ENCODE peak calls at places on chromosomes 13 and 19, in four cellular contexts. H, Y, J and M are unnamed samples.

GRCh38 chr13:84927442-84928169 is 871.6 kb downstream of the SLITRK6 start:
- DNase-seq in H (no peak), Y (no peak), J (no peak), M (no peak)

GRCh38 chr19:38375748-38376147 is 1.4 kb downstream of the PSMD8 start:
- DNase-seq in H (no peak), Y (no peak), J (no peak), M (no peak)

GRCh38 chr19:52190679-52191293 is 934 bp downstream of the PPP2R1A start:
- DNase-seq in H (peak), Y (peak), J (no peak), M (peak)

GRCh38 chr19:43432866-43433673 is 18.4 kb downstream of the TEX101 start:
- DNase-seq in H (peak), Y (peak), J (peak), M (peak)

GRCh38 chr19:48471836-48472235 is 2.7 kb downstream of the CYTH2 start:
- DNase-seq in H (no peak), Y (no peak), J (no peak), M (no peak)

GRCh38 chr19:4260605-4261191 is 13.8 kb downstream of the YJU2 start:
- DNase-seq in H (no peak), Y (no peak), J (no peak), M (no peak)

GRCh38 chr19:2761876-2762782 is 20.9 kb downstream of the SGTA start:
- DNase-seq in H (no peak), Y (no peak), J (no peak), M (no peak)

GRCh38 chr13:106468207-106468606 is 67.3 kb downstream of the EFNB2 start:
- DNase-seq in H (no peak), Y (no peak), J (no peak), M (no peak)

GRCh38 chr19:16569609-16570320 is 2.5 kb downstream of the SLC35E1 start:
- DNase-seq in H (no peak), Y (no peak), J (no peak), M (no peak)

GRCh38 chr13:45243072-45243471 is 42.2 kb upstream of the KCTD4 start:
- DNase-seq in H (no peak), Y (peak), J (no peak), M (no peak)

GRCh38 chr13:23598371-23598770 is 28.2 kb downstream of the TNFRSF19 start:
- DNase-seq in H (no peak), Y (no peak), J (no peak), M (no peak)

GRCh38 chr19:10501971-10502523 is 1.1 kb downstream of the KEAP1 start:
- DNase-seq in H (peak), Y (peak), J (peak), M (peak)

GRCh38 chr13:50149143-50149703 is 134.0 kb downstream of the KCNRG start:
- DNase-seq in H (no peak), Y (no peak), J (no peak), M (no peak)

GRCh38 chr13:99777873-99778272 is 193.7 kb downstream of the ZIC5 start:
- DNase-seq in H (no peak), Y (no peak), J (no peak), M (no peak)

GRCh38 chr13:112881656-112882554 is 87.1 kb upstream of the MCF2L start:
- DNase-seq in H (no peak), Y (no peak), J (no peak), M (no peak)

GRCh38 chr19:3573162-3573857 is 566 bp downstream of the HMG20B start:
- DNase-seq in H (no peak), Y (peak), J (no peak), M (no peak)

GRCh38 chr19:17294051-17294891 is 9.0 kb downstream of the ABHD8 start:
- DNase-seq in H (peak), Y (peak), J (no peak), M (peak)

GRCh38 chr19:51346742-51347141 is 4.8 kb upstream of the VSIG10L start:
- DNase-seq in H (no peak), Y (no peak), J (no peak), M (no peak)

DNA sequence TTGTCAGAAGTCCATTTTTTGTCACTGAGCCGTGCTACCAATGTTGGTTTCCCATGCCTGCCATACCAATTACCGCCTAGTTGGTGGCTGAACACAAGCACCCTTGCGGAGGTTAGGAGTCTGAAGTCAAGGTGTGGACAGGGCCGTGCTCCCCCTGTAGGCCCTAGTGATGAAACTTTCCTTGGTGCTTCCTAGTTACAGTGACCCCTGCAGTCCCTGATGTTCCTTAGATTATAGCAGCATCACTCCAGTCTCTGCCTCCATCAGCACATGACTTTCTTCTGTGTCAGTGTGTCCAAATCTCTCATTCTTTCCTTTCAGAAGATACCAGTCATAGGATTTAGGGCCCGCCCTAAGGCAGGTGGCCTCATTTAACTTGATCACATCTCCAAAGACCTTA is 99.0 kb downstream of the MYO16 start:
- DNase-seq in H (no peak), Y (peak), J (no peak), M (no peak)
- TF ChIP-seq CTCF in H (peak), Y (peak), J (no peak), M (no peak)

GRCh38 chr13:91078093-91078679 is 269.3 kb upstream of the MIR17HG start:
- DNase-seq in H (no peak), Y (peak), J (no peak), M (no peak)
- TF ChIP-seq CTCF in H (peak), Y (peak), J (peak), M (no peak)

GRCh38 chr19:55111238-55111831 is 6.1 kb downstream of the PPP1R12C start:
- DNase-seq in H (no peak), Y (no peak), J (no peak), M (no peak)

GRCh38 chr19:55114566-55115145 is 2.8 kb downstream of the PPP1R12C start:
- DNase-seq in H (no peak), Y (no peak), J (no peak), M (no peak)

GRCh38 chr19:55112246-55112780 is 5.1 kb downstream of the PPP1R12C start:
- DNase-seq in H (no peak), Y (no peak), J (no peak), M (no peak)

GRCh38 chr19:55113570-55114039 is 3.8 kb downstream of the PPP1R12C start:
- DNase-seq in H (peak), Y (peak), J (no peak), M (no peak)

DNA sequence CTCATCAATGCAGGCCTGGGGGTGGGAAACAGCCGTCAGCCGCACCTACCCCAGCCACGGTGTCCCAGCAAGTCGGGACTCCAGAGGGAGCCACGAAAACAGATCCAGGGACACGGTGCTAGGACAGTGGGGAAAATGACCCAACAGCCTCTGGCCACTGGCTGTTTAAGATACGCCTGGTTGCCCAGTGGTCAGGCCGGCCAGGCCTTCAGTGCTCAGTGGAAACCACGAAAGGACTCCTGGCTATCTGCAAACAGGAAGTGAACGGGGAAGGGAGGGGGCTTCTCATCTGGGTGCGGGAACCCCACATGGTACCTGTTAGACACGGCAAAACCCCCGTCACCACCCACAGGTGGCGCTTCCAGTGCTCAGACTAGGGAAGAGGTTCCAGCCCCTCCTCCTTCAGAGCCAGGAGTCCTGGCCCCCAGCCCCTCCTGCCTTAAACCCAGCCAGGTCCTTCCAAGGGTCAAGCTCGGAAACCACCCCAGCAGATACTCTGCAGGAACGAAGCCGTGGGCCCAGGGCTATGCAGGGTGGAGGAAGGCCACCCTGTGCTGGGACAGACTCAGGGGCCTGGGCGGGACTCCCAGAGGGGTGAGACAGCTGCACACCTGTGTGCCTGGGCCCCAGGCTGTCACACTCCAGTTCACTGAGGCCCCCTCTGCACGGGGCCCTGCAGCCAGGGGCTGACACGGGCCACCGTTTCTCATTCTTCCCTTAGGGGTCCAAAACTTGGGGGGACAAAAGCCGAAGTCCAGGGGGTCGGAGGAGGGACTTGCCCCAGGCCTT is 4.5 kb downstream of the PPP1R12C start:
- DNase-seq in H (no peak), Y (no peak), J (no peak), M (no peak)
- TF ChIP-seq CTCF in H (no peak), Y (peak), J (no peak), M (no peak)

GRCh38 chr13:63446329-63446728 is 2030.7 kb upstream of the PCDH20 start:
- DNase-seq in H (no peak), Y (no peak), J (no peak), M (no peak)
- TF ChIP-seq CTCF in H (no peak), Y (no peak), J (no peak), M (no peak)

DNA sequence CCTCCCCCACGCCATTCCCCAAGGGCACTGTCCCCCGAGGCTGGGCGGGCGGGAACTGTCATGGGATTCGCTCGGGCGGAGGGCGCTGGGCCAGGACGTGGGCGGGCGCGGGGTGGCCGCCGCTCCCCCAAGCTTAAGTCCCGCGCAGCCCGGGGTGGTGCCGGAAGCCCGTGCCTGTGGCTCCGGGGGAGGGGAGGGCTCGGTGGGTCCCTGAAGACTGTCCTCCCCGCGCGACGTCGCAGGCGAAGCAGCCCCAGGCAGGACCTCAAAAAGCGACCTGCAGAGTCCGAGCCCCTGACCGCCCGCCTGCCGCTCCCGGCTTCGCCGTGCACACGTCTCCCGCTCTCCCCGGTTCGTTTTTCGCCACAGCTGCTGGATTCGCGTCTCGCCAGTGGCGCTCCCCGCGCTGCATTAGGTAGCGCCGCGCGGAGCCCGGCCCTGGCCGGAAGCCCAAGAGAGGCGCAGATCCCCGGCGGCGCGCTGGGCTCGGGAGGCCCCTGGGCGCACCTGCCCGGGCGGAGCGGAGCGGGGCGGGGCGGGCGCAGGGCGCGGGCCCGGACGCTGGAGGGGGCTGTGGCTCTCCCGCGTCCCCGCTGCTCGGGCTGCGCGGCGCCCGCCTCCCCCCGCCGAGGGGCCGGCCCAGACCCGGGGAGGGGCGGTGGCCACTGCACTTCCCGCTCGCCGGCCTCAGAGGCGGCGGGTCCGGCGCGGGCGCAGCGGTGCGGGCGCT is at the start of gene FARP1:
- DNase-seq in H (peak), Y (peak), J (peak), M (peak)
- TF ChIP-seq CTCF in H (peak), Y (no peak), J (peak), M (no peak)

GRCh38 chr13:75569576-75569975 is 20.0 kb downstream of the UCHL3 start:
- DNase-seq in H (no peak), Y (no peak), J (no peak), M (no peak)

GRCh38 chr13:75566658-75567057 is 17.1 kb downstream of the UCHL3 start:
- DNase-seq in H (no peak), Y (no peak), J (no peak), M (no peak)
- TF ChIP-seq CTCF in H (peak), Y (peak), J (peak), M (no peak)